ENCODE peak calls at places on chromosomes 11 and 22, in nine cellular contexts. C, T, W, I, P, V, A, D and S are unnamed samples. For H3K4me1, the result is how much of the 10 kb centered on the place peaks cover.

GRCh38 chr11:20043992-20044391 is 116.3 kb downstream of the DBX1 start:
- DNase-seq in A (no peak), I (no peak), T (no peak), V (no peak), D (no peak), W (no peak), P (no peak), C (no peak), S (no peak)

GRCh38 chr22:32723632-32724031 is 77.9 kb upstream of the TIMP3 start:
- DNase-seq in I (peak), W (peak), P (peak), V (no peak), A (peak), D (no peak), C (peak), T (peak), S (peak)

GRCh38 chr11:87535513-87535912 is 497.8 kb downstream of the TMEM135 start:
- DNase-seq in W (no peak), P (no peak), A (no peak), D (no peak), I (no peak), C (no peak), T (no peak), V (no peak), S (no peak)

GRCh38 chr11:75425422-75425821 is 7.6 kb downstream of the KLHL35 start:
- DNase-seq in I (peak), C (no peak), A (no peak), W (no peak), V (peak), D (no peak), P (no peak), T (no peak), S (no peak)

GRCh38 chr11:64675417-64676252 is 47.4 kb downstream of the NRXN2 start:
- DNase-seq in V (no peak), I (peak), A (no peak), P (no peak), C (peak), T (peak), W (peak), D (no peak), S (peak)

GRCh38 chr11:66001941-66002647 is at the start of the genes BANF1 and EIF1AD:
- DNase-seq in P (peak), V (peak), C (peak), T (peak), D (peak), A (peak), W (peak), I (peak), S (peak)

GRCh38 chr11:117570701-117571100 is 226.3 kb downstream of the DSCAML1 start:
- DNase-seq in D (no peak), A (no peak), V (no peak), I (no peak), C (no peak), T (no peak), P (no peak), W (no peak), S (no peak)

GRCh38 chr11:103433380-103433779 is 324.2 kb downstream of the DYNC2H1 start:
- DNase-seq in T (peak), P (no peak), A (no peak), V (peak), D (no peak), C (no peak), W (peak), I (no peak), S (no peak)

GRCh38 chr22:31619611-31620300 is 42.3 kb downstream of the PISD start:
- DNase-seq in T (no peak), I (no peak), V (no peak), P (no peak), W (no peak), D (no peak), A (no peak), C (no peak), S (no peak)

GRCh38 chr11:8631395-8632110 is 37.5 kb upstream of the STK33 start:
- DNase-seq in V (no peak), P (no peak), T (peak), W (peak), C (no peak), I (no peak), D (no peak), A (no peak), S (no peak)

GRCh38 chr11:117649656-117650055 is 147.4 kb downstream of the DSCAML1 start:
- DNase-seq in I (no peak), V (no peak), W (no peak), T (no peak), C (no peak), P (no peak), D (no peak), A (no peak), S (no peak)

GRCh38 chr11:131910491-131911387 is 540.3 kb downstream of the NTM start:
- DNase-seq in T (peak), W (peak), P (no peak), C (no peak), I (no peak), A (no peak), V (peak), D (no peak), S (peak)

GRCh38 chr11:362642-363442 is 6.5 kb upstream of the B4GALNT4 start:
- DNase-seq in C (no peak), I (no peak), V (no peak), T (no peak), D (no peak), A (no peak), P (no peak), W (no peak), S (no peak)

GRCh38 chr22:35634015-35634414 is 14.2 kb upstream of the APOL6 start:
- DNase-seq in D (no peak), I (no peak), C (no peak), P (no peak), W (no peak), A (no peak), T (no peak), V (no peak), S (peak)

GRCh38 chr22:37079668-37080171 is 28.2 kb downstream of the KCTD17 start:
- DNase-seq in A (peak), P (no peak), I (peak), W (peak), T (peak), C (no peak), D (peak), V (peak), S (no peak)
- H3K27ac ChIP-seq in A (peak), P (no peak), I (no peak), W (no peak), T (no peak), C (no peak), D (peak), V (no peak), S (no peak)

GRCh38 chr11:85810521-85810870 is 445 bp downstream of the SYTL2 start:
- DNase-seq in A (no peak), T (no peak), I (no peak), P (no peak), D (no peak), V (peak), W (no peak), C (no peak), S (no peak)

GRCh38 chr11:85815186-85815911 is 4.4 kb upstream of the SYTL2 start:
- DNase-seq in W (peak), T (peak), P (no peak), I (no peak), D (no peak), C (no peak), V (no peak), A (no peak), S (no peak)

GRCh38 chr11:85811624-85812023 is 683 bp upstream of the SYTL2 start:
- DNase-seq in V (no peak), W (no peak), I (no peak), C (no peak), P (no peak), D (no peak), T (no peak), A (no peak), S (no peak)

GRCh38 chr11:85810871-85811611 is at the start of gene SYTL2:
- DNase-seq in D (peak), I (peak), W (peak), V (peak), P (peak), A (peak), C (peak), T (peak), S (peak)

DNA sequence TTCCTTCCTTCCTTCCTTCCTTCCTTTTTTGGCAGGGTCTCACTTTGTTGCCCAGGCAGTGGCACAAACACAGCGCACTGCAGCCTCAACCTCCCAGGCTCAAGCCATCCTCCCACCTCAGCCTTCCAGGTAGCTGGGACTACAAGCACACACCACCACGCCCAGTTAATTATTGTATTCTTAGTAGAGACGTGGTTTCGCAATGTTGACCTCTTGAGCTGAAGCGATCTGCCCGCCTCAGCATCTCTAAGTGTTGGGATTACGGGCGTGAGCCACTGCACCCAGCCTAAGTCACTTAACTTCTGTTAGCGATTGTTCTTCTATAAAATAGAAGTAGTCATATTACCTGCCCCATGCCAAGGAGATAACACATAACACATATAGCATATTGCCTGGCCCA is 2.8 kb upstream of the SYTL2 start:
- DNase-seq in T (no peak), P (no peak), C (no peak), I (no peak), W (no peak), D (no peak), V (no peak), A (no peak), S (no peak)
- H3K4me3 ChIP-seq in T (no peak), P (no peak), C (no peak), I (no peak), W (no peak), D (no peak), V (no peak), A (no peak), S (no peak)

DNA sequence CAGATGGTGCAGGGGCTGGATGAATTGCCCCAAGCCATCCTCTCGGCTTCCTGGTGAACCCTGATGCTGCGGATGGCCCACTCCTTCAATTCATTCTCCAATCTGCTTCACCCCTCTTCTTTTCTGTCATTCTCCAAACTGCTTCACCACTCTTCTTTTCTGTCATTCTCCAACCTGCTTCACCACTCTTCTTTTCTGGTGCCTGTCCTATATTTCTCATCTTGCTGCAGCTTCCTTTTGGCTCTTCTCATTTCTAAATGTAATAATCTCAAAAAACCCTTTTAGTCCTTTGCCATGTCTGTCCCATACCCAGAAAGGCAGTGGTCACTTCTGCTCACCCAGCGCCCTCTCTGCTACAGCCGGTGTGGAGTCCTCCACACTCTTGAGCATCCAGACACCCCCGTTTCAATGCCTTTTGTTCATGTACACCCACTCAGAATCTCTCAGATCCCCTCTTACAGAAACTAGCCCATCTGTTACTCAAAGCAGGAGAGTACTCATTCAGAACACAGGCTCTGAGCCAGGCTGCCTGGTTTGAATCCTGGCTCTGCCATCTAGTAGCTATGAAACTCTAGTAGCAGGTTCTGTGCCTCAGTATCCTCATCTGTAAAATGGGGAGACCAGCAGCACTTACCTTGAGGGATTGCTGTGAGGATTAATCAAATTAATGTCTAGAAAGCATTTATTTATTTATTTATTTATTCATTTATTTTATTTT is 14.9 kb downstream of the SERPIND1 start:
- DNase-seq in I (no peak), P (no peak), T (no peak), V (no peak), D (no peak), W (no peak), C (no peak), A (no peak), S (no peak)
- H3K4me1 ChIP-seq in I (under half), P (under half), T (under half), V (under half), D (under half), W (under half), C (under half), A (under half), S (under half)

DNA sequence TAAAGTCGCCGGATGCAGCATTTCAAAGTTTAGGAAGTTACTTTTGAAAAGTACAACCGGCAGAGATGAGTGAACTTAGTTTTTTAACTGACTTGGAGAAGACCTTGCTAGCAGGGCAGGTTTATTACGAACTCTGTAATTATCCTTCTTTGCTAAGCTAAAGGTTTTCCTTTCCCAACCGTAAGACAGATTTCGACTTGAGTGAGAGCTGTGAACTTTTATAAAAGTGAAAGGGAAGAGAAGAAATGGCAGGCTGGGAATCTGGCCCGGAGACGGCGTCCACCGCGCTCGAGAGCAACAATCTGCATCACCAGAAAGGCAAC is 659 bp upstream of the TEAD1 start:
- DNase-seq in V (no peak), A (no peak), T (no peak), I (no peak), C (no peak), P (no peak), D (no peak), W (no peak), S (no peak)
- H3K27ac ChIP-seq in V (peak), A (peak), T (peak), I (peak), C (peak), P (peak), D (no peak), W (peak), S (peak)

GRCh38 chr11:14626650-14627049 is 17.0 kb upstream of the PDE3B start:
- DNase-seq in T (no peak), I (no peak), P (no peak), D (no peak), W (no peak), V (no peak), A (no peak), C (no peak), S (no peak)
- H3K4me3 ChIP-seq in T (no peak), I (no peak), P (no peak), D (no peak), W (no peak), V (no peak), A (no peak), C (no peak), S (no peak)

DNA sequence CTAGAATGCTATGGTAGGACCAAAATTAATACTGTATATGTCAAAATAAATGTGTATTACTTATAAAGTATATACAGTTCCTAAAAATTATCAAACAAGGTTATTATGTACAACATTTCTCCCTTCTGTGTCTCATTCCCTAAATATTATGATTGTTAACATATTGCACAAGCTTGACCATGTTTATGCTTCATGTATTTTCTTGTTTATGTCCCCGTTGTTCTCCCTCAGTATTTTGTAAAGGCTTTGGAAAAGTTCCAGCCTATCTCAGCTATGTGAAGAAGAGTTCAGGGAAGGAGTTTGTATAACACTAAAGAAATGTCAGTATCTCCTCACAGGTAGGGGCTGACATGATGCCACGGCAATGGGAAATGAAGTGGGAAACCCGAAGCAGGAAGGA is 19.6 kb downstream of the ADM start:
- DNase-seq in A (no peak), D (no peak), C (no peak), V (no peak), P (no peak), I (no peak), W (no peak), T (peak), S (no peak)
- H3K4me1 ChIP-seq in A (under half), D (under half), C (half or more), V (under half), P (under half), I (under half), W (half or more), T (under half), S (under half)